ENCODE peak calls at places on chromosomes 1 and 21, in nine cellular contexts. S is heart left ventricle; W is PC-3; Y is CD8-positive, alpha-beta memory T cell; K is bronchial epithelial cell; P is ascending aorta; N is heart right ventricle; G is mucosa of descending colon; V is foreskin fibroblast. L is an unnamed sample.
A peak's percentile ranks its signal among the peaks of the same experiment; 100 is the strongest.

GRCh38 chr1:113940365-113941244 is 11.5 kb downstream of the HIPK1 start:
- DNase-seq in Y (peak; percentile 50), V (no peak), K (no peak), N (no peak), W (no peak), S (no peak), G (no peak), P (no peak), L (peak; percentile 51)

GRCh38 chr1:66261370-66261769 is 272.6 kb upstream of the SGIP1 start:
- DNase-seq in W (peak; percentile 29), K (no peak), N (no peak), Y (no peak), G (no peak), S (no peak), P (no peak), V (no peak), L (no peak)

GRCh38 chr1:113980120-113980519 is 846 bp downstream of the OLFML3 start:
- DNase-seq in V (peak; percentile 82), N (peak; percentile 74), P (no peak), Y (no peak), G (peak; percentile 69), W (no peak), K (no peak), S (peak; percentile 59), L (no peak)

GRCh38 chr1:205042911-205043806 is at the start of gene CNTN2:
- DNase-seq in N (no peak), K (no peak), P (no peak), V (no peak), S (no peak), G (no peak), W (no peak), Y (no peak), L (no peak)

GRCh38 chr1:227733309-227733705 is 1.8 kb downstream of the JMJD4 start:
- DNase-seq in Y (no peak), P (no peak), V (no peak), W (no peak), N (no peak), K (no peak), G (no peak), S (no peak), L (no peak)

GRCh38 chr1:39540504-39541031 is 36.0 kb downstream of the PABPC4 start:
- DNase-seq in P (peak; percentile 49), W (no peak), Y (no peak), N (peak; percentile 65), S (peak; percentile 65), V (peak; percentile 57), K (peak; percentile 33), G (no peak), L (peak; percentile 100)

GRCh38 chr21:45537746-45538291 is 4.4 kb downstream of the SLC19A1 start:
- DNase-seq in Y (no peak), G (no peak), P (no peak), N (no peak), S (peak; percentile 10), K (no peak), W (no peak), V (no peak), L (no peak)

GRCh38 chr21:44930543-44930981 is 9.3 kb upstream of the SLX9 start:
- DNase-seq in Y (peak; percentile 67), V (peak; percentile 32), W (peak; percentile 72), G (peak; percentile 87), K (no peak), P (no peak), N (peak; percentile 48), S (no peak), L (no peak)

GRCh38 chr1:40039757-40040510 is 595 bp upstream of the CAP1 start:
- DNase-seq in W (peak; percentile 90), N (peak; percentile 88), Y (peak; percentile 75), K (peak; percentile 72), G (peak; percentile 97), V (peak; percentile 97), P (peak; percentile 70), S (peak; percentile 91), L (peak; percentile 90)

GRCh38 chr1:155083865-155084721 is 5.5 kb downstream of the EFNA3 start:
- DNase-seq in S (no peak), K (peak; percentile 56), V (peak; percentile 72), W (peak; percentile 71), Y (no peak), P (no peak), N (no peak), G (peak; percentile 71), L (no peak)

GRCh38 chr1:66731462-66731861 is 20.8 kb upstream of the DYNLT5 start:
- DNase-seq in W (peak; percentile 13), G (no peak), Y (no peak), V (no peak), P (no peak), N (no peak), K (peak; percentile 57), S (no peak), L (no peak)

GRCh38 chr1:56508523-56508983 is 70.8 kb downstream of the PLPP3 start:
- DNase-seq in V (peak; percentile 79), K (peak; percentile 79), S (peak; percentile 69), P (no peak), N (peak; percentile 48), W (peak; percentile 38), G (peak; percentile 74), Y (no peak), L (peak; percentile 67)

GRCh38 chr21:34126691-34127090 is 53.3 kb downstream of the MRPS6 start:
- DNase-seq in Y (no peak), P (no peak), K (peak; percentile 96), G (no peak), N (no peak), S (no peak), V (peak; percentile 70), W (no peak), L (no peak)

GRCh38 chr1:117613249-117613968 is 7.6 kb downstream of the TENT5C start:
- DNase-seq in G (no peak), V (no peak), P (no peak), N (no peak), K (no peak), Y (no peak), S (peak; percentile 6), W (no peak), L (no peak)

GRCh38 chr1:186206046-186206564 is 168.9 kb downstream of the TPR start:
- DNase-seq in P (no peak), V (no peak), N (no peak), G (no peak), S (no peak), W (no peak), Y (no peak), K (no peak), L (no peak)

GRCh38 chr1:213250041-213250440 is 199.0 kb downstream of the RPS6KC1 start:
- DNase-seq in S (no peak), V (no peak), Y (no peak), G (no peak), N (no peak), W (no peak), P (no peak), K (no peak), L (no peak)

GRCh38 chr1:54287176-54287650 is 87.2 kb downstream of the MRPL37 start:
- DNase-seq in W (no peak), P (peak; percentile 86), V (peak; percentile 75), S (peak; percentile 72), G (peak; percentile 91), N (peak; percentile 72), K (peak; percentile 51), Y (peak; percentile 31), L (peak; percentile 95)

GRCh38 chr1:982765-983436 is 1.0 kb upstream of the PERM1 start:
- DNase-seq in V (no peak), P (no peak), S (no peak), N (peak; percentile 25), G (no peak), K (no peak), W (peak; percentile 58), Y (no peak), L (no peak)

GRCh38 chr1:218365600-218365999 is 20.5 kb downstream of the TGFB2 start:
- DNase-seq in N (no peak), P (no peak), G (no peak), K (no peak), S (no peak), V (peak; percentile 39), W (no peak), Y (no peak), L (peak; percentile 36)
- H3K4me3 ChIP-seq in N (no peak overlapping the region), P (no peak overlapping the region), G (no peak overlapping the region), K (no peak overlapping the region), S (no peak overlapping the region), V (no peak overlapping the region), W (no peak overlapping the region), Y (no peak overlapping the region), L (no peak overlapping the region)

DNA sequence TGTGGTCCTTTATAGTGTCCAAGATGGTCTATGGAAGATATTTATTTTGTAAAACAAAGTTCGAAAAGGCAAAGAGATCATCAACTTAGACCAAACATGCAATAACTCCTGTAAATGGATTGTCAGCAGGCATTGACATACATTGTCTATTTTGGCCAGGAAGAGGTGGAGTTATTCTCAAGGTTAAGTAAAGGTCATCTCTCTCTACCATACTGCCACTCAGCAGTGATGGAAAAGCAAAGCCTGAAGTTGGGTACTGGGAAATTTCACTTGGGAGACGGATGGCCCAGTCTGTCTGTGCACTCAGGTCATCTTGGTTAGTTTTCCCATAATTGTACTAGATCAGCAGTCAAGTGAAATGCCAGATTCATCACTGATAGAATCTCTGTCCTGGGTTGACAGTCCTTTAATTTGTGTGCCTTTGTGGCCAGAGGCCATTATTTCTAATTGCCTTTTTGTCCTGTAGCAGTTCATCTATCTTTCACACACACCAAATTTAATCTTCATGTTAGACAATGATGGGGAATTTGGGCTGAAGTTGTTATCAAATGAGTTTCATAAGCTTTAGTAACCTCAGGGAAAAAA is 17.5 kb downstream of the PIGP start:
- DNase-seq in Y (no peak), S (no peak), K (no peak), N (no peak), W (no peak), P (no peak), V (no peak), G (no peak), L (no peak)
- H3K4me3 ChIP-seq in Y (no peak overlapping the region), S (no peak overlapping the region), K (no peak overlapping the region), N (no peak overlapping the region), W (no peak overlapping the region), P (no peak overlapping the region), V (no peak overlapping the region), G (no peak overlapping the region), L (no peak overlapping the region)

DNA sequence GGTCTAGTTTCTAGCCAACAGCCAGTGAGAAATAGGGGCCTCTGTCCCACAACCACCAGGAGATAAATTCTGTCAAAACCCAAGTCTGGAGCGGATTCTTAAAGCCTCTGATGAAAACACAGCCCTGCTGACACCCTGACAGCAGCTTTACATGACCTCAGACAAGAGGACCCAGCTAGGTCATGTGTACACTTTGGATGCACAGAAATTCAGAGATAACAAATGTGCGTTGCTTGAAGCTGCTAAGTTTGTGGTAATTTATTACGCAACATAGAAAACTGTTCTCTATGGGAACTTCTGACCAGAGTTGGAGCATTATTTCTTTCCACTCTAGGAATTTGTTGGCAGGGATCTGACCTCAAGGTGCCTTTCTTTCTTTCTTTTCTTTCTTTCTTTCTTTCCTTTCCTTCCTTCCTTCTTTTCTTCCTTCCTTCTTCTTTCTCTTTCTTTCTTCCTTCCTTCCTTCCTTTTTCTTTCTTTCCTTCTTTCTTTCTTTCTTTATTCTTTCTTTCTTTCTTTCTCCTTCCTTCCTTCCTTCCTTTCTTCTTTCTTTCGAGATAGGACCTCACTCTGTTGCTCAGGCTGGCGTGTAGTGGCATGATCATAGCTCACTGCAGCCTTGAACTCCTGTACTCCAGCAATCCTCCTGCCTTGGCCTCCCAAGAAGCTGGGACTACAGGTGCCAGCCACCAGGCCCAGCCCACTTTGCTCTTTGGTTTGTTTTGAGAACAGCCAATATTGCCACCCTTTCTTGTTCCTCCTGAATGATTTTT is 14.8 kb upstream of the HMGCS2 start:
- DNase-seq in V (peak; percentile 19), S (no peak), N (no peak), P (no peak), Y (no peak), W (peak; percentile 4), G (no peak), K (peak; percentile 40), L (peak; percentile 81)
- H3K4me3 ChIP-seq in V (no peak overlapping the region), S (no peak overlapping the region), N (no peak overlapping the region), P (no peak overlapping the region), Y (no peak overlapping the region), W (no peak overlapping the region), G (no peak overlapping the region), K (no peak overlapping the region), L (no peak overlapping the region)

GRCh38 chr1:247104965-247105364 is 809 bp upstream of the ZNF669 start:
- DNase-seq in G (no peak), W (no peak), V (no peak), K (no peak), S (no peak), P (no peak), N (no peak), Y (no peak), L (no peak)
- H3K4me3 ChIP-seq in G (no peak overlapping the region), W (peak overlapping the region; percentile 98), V (peak overlapping the region; percentile 97), K (no peak overlapping the region), S (peak overlapping the region; percentile 85), P (peak overlapping the region; percentile 63), N (no peak overlapping the region), Y (peak overlapping the region; percentile 4), L (no peak overlapping the region)